ENCODE peak calls at places on chromosomes 1 and 21, in five cellular contexts. H is cardiac muscle cell, M is lung, K is GM10248, L is pancreas. D is an unnamed sample.

GRCh38 chr21:29334717-29335428 is 36.2 kb downstream of the BACH1 start:
- DNase-seq in H (peak), M (no peak), K (no peak), L (no peak), D (no peak)

GRCh38 chr21:33924079-33924765 is 8.6 kb upstream of the ATP5PO start:
- DNase-seq in H (peak), M (peak), K (peak), L (peak), D (peak)

GRCh38 chr1:54285815-54286214 is 85.8 kb downstream of the MRPL37 start:
- DNase-seq in H (no peak), M (no peak), K (no peak), L (no peak), D (no peak)

GRCh38 chr1:36711480-36711879 is 228.8 kb upstream of the CSF3R start:
- DNase-seq in H (no peak), M (no peak), K (no peak), L (no peak), D (no peak)

GRCh38 chr1:226656601-226657277 is 82.3 kb downstream of the ITPKB start:
- DNase-seq in H (peak), M (no peak), K (no peak), L (peak), D (no peak)

GRCh38 chr1:199163277-199164069 is 524.6 kb downstream of the PTPRC start:
- DNase-seq in H (no peak), M (no peak), K (no peak), L (no peak), D (no peak)

GRCh38 chr1:166693673-166694297 is 145.5 kb upstream of the POGK start:
- DNase-seq in H (no peak), M (no peak), K (no peak), L (no peak), D (no peak)

GRCh38 chr1:220511785-220512184 is 16.2 kb upstream of the MARK1 start:
- DNase-seq in H (no peak), M (peak), K (no peak), L (no peak), D (no peak)

GRCh38 chr1:32972814-32973428 is 8.3 kb upstream of the RNF19B start:
- DNase-seq in H (peak), M (peak), K (no peak), L (peak), D (peak)

GRCh38 chr21:43881283-43881682 is 16.3 kb downstream of the AGPAT3 start:
- DNase-seq in H (no peak), M (no peak), K (no peak), L (no peak), D (no peak)

GRCh38 chr1:74969566-74970135 is 164.5 kb upstream of the LHX8 start:
- DNase-seq in H (no peak), M (no peak), K (no peak), L (no peak), D (no peak)

GRCh38 chr1:94345148-94345721 is 73.0 kb upstream of the ABCD3 start:
- DNase-seq in H (peak), M (no peak), K (no peak), L (no peak), D (no peak)

GRCh38 chr1:159960721-159961381 is 6.8 kb upstream of the SLAMF9 start:
- DNase-seq in H (peak), M (no peak), K (no peak), L (no peak), D (no peak)

GRCh38 chr1:153790996-153791855 is 16.0 kb downstream of the SLC27A3 start:
- DNase-seq in H (peak), M (no peak), K (peak), L (no peak), D (peak)

GRCh38 chr1:109622895-109623294 is 3.3 kb downstream of the AMPD2 start:
- DNase-seq in H (no peak), M (no peak), K (no peak), L (no peak), D (peak)

GRCh38 chr1:189859385-189859977 is 618.2 kb downstream of the BRINP3 start:
- DNase-seq in H (peak), M (no peak), K (peak), L (no peak), D (peak)

GRCh38 chr1:9860887-9861286 is 37.1 kb upstream of the CLSTN1 start:
- DNase-seq in H (no peak), M (no peak), K (no peak), L (peak), D (no peak)

GRCh38 chr1:30842698-30843354 is 65.7 kb downstream of the SDC3 start:
- DNase-seq in H (peak), M (no peak), K (no peak), L (no peak), D (no peak)

DNA sequence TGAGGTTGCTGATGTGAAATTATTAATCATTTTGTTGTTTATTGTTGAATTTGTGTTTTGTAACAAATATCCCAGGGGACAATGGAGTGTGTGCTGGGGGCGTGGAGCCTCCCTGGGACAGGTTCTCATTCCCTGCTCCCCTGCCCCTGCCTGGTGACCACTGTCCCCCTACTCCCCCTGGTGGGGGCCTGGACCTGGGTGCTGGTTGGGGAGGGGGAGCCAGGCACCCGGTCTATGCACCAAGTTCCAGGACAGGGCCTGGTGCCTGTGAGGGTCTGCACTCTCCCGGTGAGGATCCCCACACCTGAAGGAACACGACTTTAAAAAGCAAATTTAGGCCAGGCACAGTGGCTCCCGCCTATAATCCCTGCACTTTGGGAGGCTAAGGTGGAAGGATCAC is 42.4 kb downstream of the CHD5 start:
- DNase-seq in H (no peak), M (no peak), K (no peak), L (peak), D (no peak)
- TF ChIP-seq CTCF in H (no peak), M (no peak), K (no peak), L (no peak), D (no peak)

DNA sequence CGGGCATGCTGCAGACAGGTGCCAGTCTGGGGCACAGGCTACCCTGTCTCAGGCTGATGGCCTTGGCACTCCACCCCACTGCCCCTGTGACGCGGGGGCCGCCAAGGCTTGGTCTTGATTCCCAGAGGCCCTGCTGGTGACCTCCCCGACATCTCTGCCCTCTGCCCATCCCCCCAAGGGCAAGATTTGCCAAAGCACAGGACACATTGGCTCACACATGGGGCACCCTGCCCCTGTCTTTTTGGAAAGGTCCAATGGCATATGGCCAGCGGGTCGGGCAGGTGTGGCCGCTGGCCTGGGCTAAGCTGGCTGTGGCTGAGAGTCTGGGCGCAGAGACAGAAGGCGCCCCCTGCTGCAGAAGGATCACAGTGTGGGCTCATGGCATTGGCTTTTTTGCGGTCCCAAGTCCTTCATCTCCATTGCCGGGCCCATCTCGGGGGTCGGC is 4.6 kb downstream of the MIB2 start:
- DNase-seq in H (no peak), M (no peak), K (no peak), L (peak), D (no peak)
- TF ChIP-seq CTCF in H (peak), M (no peak), K (peak), L (no peak), D (peak)

GRCh38 chr1:34130306-34130705 is 34.7 kb downstream of the CSMD2 start:
- DNase-seq in H (no peak), M (no peak), K (no peak), L (no peak), D (no peak)

GRCh38 chr1:34128186-34128889 is 36.7 kb downstream of the CSMD2 start:
- DNase-seq in H (no peak), M (no peak), K (no peak), L (no peak), D (no peak)

GRCh38 chr1:34127006-34128000 is 37.7 kb downstream of the CSMD2 start:
- DNase-seq in H (no peak), M (no peak), K (no peak), L (no peak), D (no peak)

GRCh38 chr1:34131396-34132160 is 33.5 kb downstream of the CSMD2 start:
- DNase-seq in H (no peak), M (no peak), K (no peak), L (no peak), D (no peak)

GRCh38 chr1:34129630-34130029 is 35.4 kb downstream of the CSMD2 start:
- DNase-seq in H (no peak), M (no peak), K (no peak), L (no peak), D (no peak)
- TF ChIP-seq CTCF in H (no peak), M (no peak), K (no peak), L (no peak), D (no peak)

GRCh38 chr21:41168391-41169257 is 664 bp downstream of the BACE2 start:
- DNase-seq in H (peak), M (peak), K (peak), L (peak), D (peak)

GRCh38 chr21:41169701-41170100 is 1.7 kb downstream of the BACE2 start:
- DNase-seq in H (peak), M (no peak), K (no peak), L (no peak), D (no peak)

GRCh38 chr21:41169258-41169576 is 1.3 kb downstream of the BACE2 start:
- DNase-seq in H (no peak), M (no peak), K (no peak), L (no peak), D (no peak)

GRCh38 chr21:41166947-41167346 is 1.0 kb upstream of the BACE2 start:
- DNase-seq in H (peak), M (no peak), K (no peak), L (no peak), D (no peak)

GRCh38 chr21:41167348-41168342 is at the start of gene BACE2:
- DNase-seq in H (peak), M (peak), K (peak), L (peak), D (peak)
- TF ChIP-seq CTCF in H (peak), M (peak), K (peak), L (peak), D (peak)

GRCh38 chr1:231241751-231242150 is 739 bp downstream of the GNPAT start:
- DNase-seq in H (peak), M (no peak), K (peak), L (no peak), D (peak)
- TF ChIP-seq CTCF in H (no peak), M (no peak), K (peak), L (no peak), D (no peak)

D was measured in GM20000.